ENCODE peak calls at places on chromosomes 13 and 19, in four cellular contexts. One of them, this sample, is unnamed.

GRCh38 chr19:34494601-34495000 is 13.0 kb downstream of the WTIP start:
- DNase-seq in IMR-90: no peak
- DNase-seq in neuronal stem cell: no peak
- DNase-seq in mesenchymal stem cell: no peak
- DNase-seq in this sample: no peak

GRCh38 chr19:17688853-17689595 is 870 bp upstream of the UNC13A start:
- DNase-seq in IMR-90: no peak
- DNase-seq in neuronal stem cell: no peak
- DNase-seq in mesenchymal stem cell: no peak
- DNase-seq in this sample: no peak

GRCh38 chr13:25295228-25295627 is 6.2 kb upstream of the NUP58 start:
- DNase-seq in IMR-90: peak; percentile 38
- DNase-seq in neuronal stem cell: no peak
- DNase-seq in mesenchymal stem cell: no peak
- DNase-seq in this sample: no peak

GRCh38 chr13:43792456-43792855 is 5.7 kb upstream of the ENOX1 start:
- DNase-seq in IMR-90: no peak
- DNase-seq in neuronal stem cell: no peak
- DNase-seq in mesenchymal stem cell: no peak
- DNase-seq in this sample: no peak

GRCh38 chr19:49337267-49338022 is 2.2 kb downstream of the CD37 start:
- DNase-seq in IMR-90: no peak
- DNase-seq in neuronal stem cell: no peak
- DNase-seq in mesenchymal stem cell: no peak
- DNase-seq in this sample: no peak

GRCh38 chr13:23681253-23681652 is 111.0 kb downstream of the TNFRSF19 start:
- DNase-seq in IMR-90: peak; percentile 91
- DNase-seq in neuronal stem cell: no peak
- DNase-seq in mesenchymal stem cell: peak; percentile 65
- DNase-seq in this sample: no peak

GRCh38 chr13:106521101-106521799 is 14.2 kb downstream of the EFNB2 start:
- DNase-seq in IMR-90: no peak
- DNase-seq in neuronal stem cell: no peak
- DNase-seq in mesenchymal stem cell: no peak
- DNase-seq in this sample: peak; percentile 51

GRCh38 chr13:44921931-44922758 is 67.1 kb downstream of the NUFIP1 start:
- DNase-seq in IMR-90: peak; percentile 98
- DNase-seq in neuronal stem cell: no peak
- DNase-seq in mesenchymal stem cell: peak; percentile 97
- DNase-seq in this sample: no peak

GRCh38 chr13:108200781-108201398 is 14.4 kb downstream of the LIG4 start:
- DNase-seq in IMR-90: peak; percentile 43
- DNase-seq in neuronal stem cell: no peak
- DNase-seq in mesenchymal stem cell: peak; percentile 42
- DNase-seq in this sample: no peak

GRCh38 chr19:30593975-30594925 is 222.1 kb downstream of the ZNF536 start:
- DNase-seq in IMR-90: no peak
- DNase-seq in neuronal stem cell: no peak
- DNase-seq in mesenchymal stem cell: no peak
- DNase-seq in this sample: no peak

GRCh38 chr19:46009530-46010510 is 13.0 kb downstream of the PGLYRP1 start:
- DNase-seq in IMR-90: peak; percentile 58
- DNase-seq in neuronal stem cell: peak; percentile 77
- DNase-seq in mesenchymal stem cell: peak; percentile 77
- DNase-seq in this sample: peak; percentile 76

GRCh38 chr13:98549006-98549727 is 27.7 kb downstream of the STK24 start:
- DNase-seq in IMR-90: peak; percentile 98
- DNase-seq in neuronal stem cell: no peak
- DNase-seq in mesenchymal stem cell: peak; percentile 99
- DNase-seq in this sample: no peak

GRCh38 chr13:111337206-111337605 is 16.8 kb downstream of the TEX29 start:
- DNase-seq in IMR-90: peak; percentile 96
- DNase-seq in neuronal stem cell: no peak
- DNase-seq in mesenchymal stem cell: peak; percentile 74
- DNase-seq in this sample: peak; percentile 64

GRCh38 chr19:2616741-2617392 is 85.6 kb downstream of the GNG7 start:
- DNase-seq in IMR-90: no peak
- DNase-seq in neuronal stem cell: no peak
- DNase-seq in mesenchymal stem cell: no peak
- DNase-seq in this sample: no peak

GRCh38 chr13:101512650-101513049 is 60.2 kb downstream of the ITGBL1 start:
- DNase-seq in IMR-90: no peak
- DNase-seq in neuronal stem cell: no peak
- DNase-seq in mesenchymal stem cell: no peak
- DNase-seq in this sample: no peak

GRCh38 chr19:10855879-10856522 is 7.8 kb downstream of the C19orf38 start:
- DNase-seq in IMR-90: no peak
- DNase-seq in neuronal stem cell: no peak
- DNase-seq in mesenchymal stem cell: no peak
- DNase-seq in this sample: no peak

GRCh38 chr13:21012211-21012610 is 49.2 kb downstream of the LATS2 start:
- DNase-seq in IMR-90: peak; percentile 93
- DNase-seq in neuronal stem cell: no peak
- DNase-seq in mesenchymal stem cell: peak; percentile 98
- DNase-seq in this sample: no peak

GRCh38 chr13:50594276-50594970 is 249.1 kb downstream of the DLEU7 start:
- DNase-seq in IMR-90: no peak
- DNase-seq in neuronal stem cell: peak; percentile 11
- DNase-seq in mesenchymal stem cell: no peak
- DNase-seq in this sample: no peak

GRCh38 chr19:41355802-41356201 is 2.1 kb upstream of the TGFB1 start:
- DNase-seq in IMR-90: no peak
- DNase-seq in neuronal stem cell: no peak
- DNase-seq in mesenchymal stem cell: no peak
- DNase-seq in this sample: no peak

GRCh38 chr13:78589206-78589605 is 14.1 kb downstream of the POU4F1 start:
- DNase-seq in IMR-90: peak; percentile 9
- DNase-seq in neuronal stem cell: peak; percentile 79
- DNase-seq in mesenchymal stem cell: no peak
- DNase-seq in this sample: no peak

GRCh38 chr13:113616281-113616906 is 31.8 kb downstream of the TFDP1 start:
- DNase-seq in IMR-90: peak; percentile 43
- DNase-seq in neuronal stem cell: no peak
- DNase-seq in mesenchymal stem cell: peak; percentile 87
- DNase-seq in this sample: no peak

GRCh38 chr13:51795419-51795818 is 8.5 kb downstream of the DHRS12 start:
- DNase-seq in IMR-90: no peak
- DNase-seq in neuronal stem cell: no peak
- DNase-seq in mesenchymal stem cell: no peak
- DNase-seq in this sample: no peak

GRCh38 chr13:23392313-23392712 is 41.2 kb downstream of the SACS start:
- DNase-seq in IMR-90: no peak
- DNase-seq in neuronal stem cell: no peak
- DNase-seq in mesenchymal stem cell: no peak
- DNase-seq in this sample: no peak

GRCh38 chr19:6475321-6476108 is 6.1 kb downstream of the DENND1C start:
- DNase-seq in IMR-90: no peak
- DNase-seq in neuronal stem cell: no peak
- DNase-seq in mesenchymal stem cell: no peak
- DNase-seq in this sample: no peak

GRCh38 chr19:33296473-33297060 is 5.8 kb downstream of the CEBPA start:
- DNase-seq in IMR-90: no peak
- DNase-seq in neuronal stem cell: no peak
- DNase-seq in mesenchymal stem cell: no peak
- DNase-seq in this sample: no peak

GRCh38 chr19:7004313-7004931 is 16.8 kb downstream of the MBD3L2B start:
- DNase-seq in IMR-90: peak; percentile 18
- DNase-seq in neuronal stem cell: no peak
- DNase-seq in mesenchymal stem cell: peak; percentile 18
- DNase-seq in this sample: peak; percentile 77

GRCh38 chr13:59337070-59337469 is 826.7 kb downstream of the DIAPH3 start:
- DNase-seq in IMR-90: no peak
- DNase-seq in neuronal stem cell: no peak
- DNase-seq in mesenchymal stem cell: peak; percentile 66
- DNase-seq in this sample: no peak

GRCh38 chr19:15488489-15489226 is 9.4 kb upstream of the PGLYRP2 start:
- DNase-seq in IMR-90: no peak
- DNase-seq in neuronal stem cell: no peak
- DNase-seq in mesenchymal stem cell: no peak
- DNase-seq in this sample: no peak

GRCh38 chr13:48636550-48636949 is 17.2 kb upstream of the CYSLTR2 start:
- DNase-seq in IMR-90: peak; percentile 31
- DNase-seq in neuronal stem cell: no peak
- DNase-seq in mesenchymal stem cell: peak; percentile 83
- DNase-seq in this sample: no peak

GRCh38 chr13:113927661-113928581 is 46.0 kb downstream of the C13orf46 start:
- DNase-seq in IMR-90: peak; percentile 99
- DNase-seq in neuronal stem cell: no peak
- DNase-seq in mesenchymal stem cell: peak; percentile 97
- DNase-seq in this sample: peak; percentile 71

GRCh38 chr13:72221276-72221962 is 354.4 kb upstream of the DACH1 start:
- DNase-seq in IMR-90: no peak
- DNase-seq in neuronal stem cell: no peak
- DNase-seq in mesenchymal stem cell: peak; percentile 15
- DNase-seq in this sample: peak; percentile 87

GRCh38 chr19:40610396-40611064 is 9.4 kb downstream of the LTBP4 start:
- DNase-seq in IMR-90: no peak
- DNase-seq in neuronal stem cell: no peak
- DNase-seq in mesenchymal stem cell: no peak
- DNase-seq in this sample: no peak

GRCh38 chr19:1066748-1067340 is at the start of gene ARHGAP45:
- DNase-seq in IMR-90: no peak
- DNase-seq in neuronal stem cell: no peak
- DNase-seq in mesenchymal stem cell: no peak
- DNase-seq in this sample: no peak

GRCh38 chr19:1063909-1064660 is 2.9 kb upstream of the ARHGAP45 start:
- DNase-seq in IMR-90: no peak
- DNase-seq in neuronal stem cell: no peak
- DNase-seq in mesenchymal stem cell: no peak
- DNase-seq in this sample: peak; percentile 45

GRCh38 chr19:1064661-1065605 is 2.0 kb upstream of the ARHGAP45 start:
- DNase-seq in IMR-90: peak; percentile 68
- DNase-seq in neuronal stem cell: no peak
- DNase-seq in mesenchymal stem cell: peak; percentile 77
- DNase-seq in this sample: peak; percentile 95

GRCh38 chr19:1066251-1066747 is 668 bp upstream of the ARHGAP45 start:
- DNase-seq in IMR-90: no peak
- DNase-seq in neuronal stem cell: no peak
- DNase-seq in mesenchymal stem cell: no peak
- DNase-seq in this sample: peak; percentile 99

DNA sequence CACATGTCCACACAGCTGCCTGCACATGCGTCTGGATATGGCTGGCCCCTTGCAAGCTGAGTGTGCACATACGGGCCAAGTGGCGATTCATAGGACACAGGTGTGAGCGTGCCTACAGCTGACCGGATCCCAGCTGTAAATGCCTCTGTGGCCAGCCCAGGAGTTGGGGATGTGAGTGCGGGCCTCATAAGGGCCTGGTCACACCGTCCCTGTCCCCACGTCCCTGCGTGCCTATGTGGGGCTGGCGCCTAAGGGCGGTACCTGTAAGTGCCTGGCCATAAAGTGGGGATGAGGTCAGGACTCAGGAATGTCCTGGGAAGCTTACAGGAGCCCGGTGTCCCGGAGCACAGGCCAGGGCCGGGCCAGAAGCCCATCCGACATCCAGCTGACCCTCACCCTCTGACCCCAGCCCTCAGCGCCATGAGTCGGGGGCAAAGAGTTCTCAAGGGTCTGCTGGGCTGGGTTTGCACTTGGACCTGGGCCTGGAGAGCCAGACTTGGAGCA is 1.3 kb upstream of the ARHGAP45 start:
- DNase-seq in IMR-90: no peak
- DNase-seq in neuronal stem cell: no peak
- DNase-seq in mesenchymal stem cell: no peak
- DNase-seq in this sample: peak; percentile 99
- H2BK120ac ChIP-seq in IMR-90: no peak overlapping the region
- H2BK120ac ChIP-seq in neuronal stem cell: peak overlapping the region; percentile 81
- H2BK120ac ChIP-seq in mesenchymal stem cell: no peak overlapping the region
- H2BK120ac ChIP-seq in this sample: peak overlapping the region; percentile 54

DNA sequence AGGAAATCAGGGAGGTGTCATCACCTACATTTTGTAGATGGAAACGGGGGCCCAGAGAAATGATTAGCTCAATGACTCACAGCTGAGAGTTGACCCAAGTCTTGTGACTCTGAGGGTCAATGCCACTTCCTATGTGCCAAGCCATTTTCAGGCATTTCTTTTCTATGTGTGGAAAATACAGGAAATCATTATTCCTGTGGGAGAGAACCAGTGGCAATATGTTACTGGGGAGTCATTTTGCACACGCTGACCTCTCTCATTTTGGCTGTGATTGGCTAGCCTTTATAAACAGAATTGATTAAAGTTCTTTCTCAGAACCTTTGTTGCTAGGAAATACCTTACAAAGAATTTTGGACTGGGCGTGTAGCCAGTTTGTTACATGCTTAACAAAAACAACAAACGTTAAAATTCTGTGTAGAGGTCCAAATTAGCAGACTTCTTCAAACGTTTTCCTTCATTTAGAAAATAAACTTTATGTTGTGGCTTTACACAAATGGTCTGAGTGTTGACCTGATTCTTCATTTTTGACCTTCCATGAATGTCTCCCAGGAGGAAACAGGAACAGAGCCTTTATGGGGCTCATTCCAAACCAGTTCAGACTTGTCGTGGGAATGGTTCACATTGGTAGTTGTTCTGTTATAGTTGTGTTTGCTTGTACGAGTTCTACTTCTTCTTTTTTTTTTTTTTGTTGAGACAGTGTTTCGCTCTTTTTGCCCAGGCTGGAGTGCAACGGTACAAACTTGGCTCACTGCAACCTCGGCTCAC is 11.4 kb downstream of the PCCA start:
- DNase-seq in IMR-90: peak; percentile 87
- DNase-seq in neuronal stem cell: no peak
- DNase-seq in mesenchymal stem cell: peak; percentile 81
- DNase-seq in this sample: no peak
- H3K9me3 ChIP-seq in IMR-90: no peaks in the 10 kb centered on the region
- H3K9me3 ChIP-seq in neuronal stem cell: no peaks in the 10 kb centered on the region
- H3K9me3 ChIP-seq in mesenchymal stem cell: no peaks in the 10 kb centered on the region
- H3K9me3 ChIP-seq in this sample: no peaks in the 10 kb centered on the region

DNA sequence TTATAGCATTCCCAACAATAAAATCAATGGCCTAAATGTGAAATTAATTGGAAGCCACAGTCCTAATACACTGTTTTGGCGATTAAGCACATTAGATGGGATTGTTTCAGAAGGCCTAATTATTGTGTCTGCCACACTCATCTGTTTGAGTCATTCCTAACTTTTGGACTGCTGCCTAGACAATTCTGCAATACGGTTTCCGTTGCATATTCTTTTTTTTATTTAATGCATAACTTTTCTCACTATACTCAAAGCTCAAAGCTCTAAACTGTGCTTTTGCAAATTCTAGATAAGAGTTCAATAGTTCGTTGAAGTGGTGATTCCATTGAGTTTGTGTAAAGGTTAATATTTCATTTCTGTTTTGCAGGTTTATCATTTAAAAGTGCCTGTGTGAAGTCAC is 53.1 kb downstream of the MBNL2 start:
- DNase-seq in IMR-90: peak; percentile 92
- DNase-seq in neuronal stem cell: no peak
- DNase-seq in mesenchymal stem cell: peak; percentile 86
- DNase-seq in this sample: no peak
- H3K4me3 ChIP-seq in IMR-90: no peak overlapping the region
- H3K4me3 ChIP-seq in neuronal stem cell: no peak overlapping the region
- H3K4me3 ChIP-seq in mesenchymal stem cell: no peak overlapping the region
- H3K4me3 ChIP-seq in this sample: no peak overlapping the region

GRCh38 chr19:13986348-13986904 is 19.7 kb downstream of the RFX1 start:
- DNase-seq in IMR-90: peak; percentile 72
- DNase-seq in neuronal stem cell: no peak
- DNase-seq in mesenchymal stem cell: peak; percentile 77
- DNase-seq in this sample: peak; percentile 33
- H2BK120ac ChIP-seq in IMR-90: peak overlapping the region; percentile 42
- H2BK120ac ChIP-seq in neuronal stem cell: peak overlapping the region; percentile 16
- H2BK120ac ChIP-seq in mesenchymal stem cell: peak overlapping the region; percentile 80
- H2BK120ac ChIP-seq in this sample: peak overlapping the region; percentile 7

This sample was measured in trophoblast cell.